ENCODE peak calls at places on chromosomes 16 and 17, in five cellular contexts. E is CD4-positive, alpha-beta T cell; Q is HFF-Myc; D is Calu3; A is mesothelial cell of epicardium. F is an unnamed sample.

GRCh38 chr16:86921289-86921688 is 342.9 kb downstream of the FOXL1 start:
- DNase-seq in D (no peak), A (no peak), E (no peak), Q (no peak), F (no peak)

GRCh38 chr17:28033972-28034714 is 8.3 kb upstream of the NLK start:
- DNase-seq in D (no peak), Q (peak), A (no peak), E (no peak), F (no peak)

GRCh38 chr17:32591428-32591827 is 104.6 kb downstream of the CDK5R1 start:
- DNase-seq in A (no peak), Q (no peak), E (no peak), D (no peak), F (no peak)

GRCh38 chr16:84496991-84497390 is 7.5 kb downstream of the MEAK7 start:
- DNase-seq in A (no peak), E (no peak), Q (no peak), D (no peak), F (no peak)

GRCh38 chr16:80273635-80274538 is 266.9 kb upstream of the DYNLRB2 start:
- DNase-seq in D (no peak), A (no peak), E (no peak), Q (no peak), F (no peak)

GRCh38 chr17:36777118-36777517 is 160.2 kb upstream of the LHX1 start:
- DNase-seq in E (no peak), A (no peak), Q (peak), D (no peak), F (no peak)

GRCh38 chr17:66915204-66915611 is 49.3 kb upstream of the CACNG4 start:
- DNase-seq in Q (no peak), E (no peak), A (no peak), D (peak), F (no peak)

GRCh38 chr16:50699345-50700159 is 6.1 kb downstream of the NOD2 start:
- DNase-seq in A (no peak), D (peak), E (no peak), Q (no peak), F (no peak)

GRCh38 chr16:10121496-10121895 is 60.7 kb downstream of the GRIN2A start:
- DNase-seq in Q (no peak), A (no peak), E (no peak), D (peak), F (no peak)

GRCh38 chr16:53864819-53865491 is 161.0 kb downstream of the FTO start:
- DNase-seq in Q (no peak), E (no peak), D (peak), A (no peak), F (no peak)

GRCh38 chr17:55734128-55734781 is 11.6 kb upstream of the TMEM100 start:
- DNase-seq in D (no peak), E (no peak), Q (no peak), A (no peak), F (no peak)

GRCh38 chr16:1612320-1613111 is at the start of gene CRAMP1:
- DNase-seq in A (no peak), E (no peak), Q (no peak), D (peak), F (no peak)

GRCh38 chr16:87648236-87648635 is 45.9 kb downstream of the JPH3 start:
- DNase-seq in D (no peak), Q (no peak), E (no peak), A (no peak), F (no peak)

GRCh38 chr17:58525239-58525638 is 10.8 kb upstream of the MTMR4 start:
- DNase-seq in A (no peak), Q (no peak), D (no peak), E (no peak), F (no peak)

GRCh38 chr17:76076765-76077581 is 2.0 kb upstream of the ZACN start:
- DNase-seq in A (no peak), E (peak), D (no peak), Q (no peak), F (no peak)

GRCh38 chr16:72434159-72434558 is 262.2 kb upstream of the PMFBP1 start:
- DNase-seq in A (no peak), E (no peak), Q (peak), D (no peak), F (no peak)

GRCh38 chr16:75644240-75645012 is 3.0 kb downstream of the KARS1 start:
- DNase-seq in E (no peak), D (no peak), Q (no peak), A (no peak), F (no peak)

GRCh38 chr17:21397341-21398050 is 21.3 kb downstream of the KCNJ12 start:
- DNase-seq in Q (no peak), D (no peak), A (no peak), E (no peak), F (no peak)

GRCh38 chr16:85398688-85399582 is 214.2 kb upstream of the GSE1 start:
- DNase-seq in Q (no peak), D (no peak), A (peak), E (no peak), F (no peak)

GRCh38 chr16:20866161-20866772 is 33.9 kb downstream of the DCUN1D3 start:
- DNase-seq in A (no peak), D (peak), E (no peak), Q (peak), F (no peak)

GRCh38 chr17:64426584-64426983 is 22.3 kb upstream of the MILR1 start:
- DNase-seq in E (no peak), Q (no peak), D (no peak), A (no peak), F (no peak)

GRCh38 chr17:951388-952132 is 28.0 kb downstream of the NXN start:
- DNase-seq in Q (no peak), D (peak), E (no peak), A (no peak), F (peak)

GRCh38 chr16:54928421-54929089 is 2.1 kb upstream of the IRX5 start:
- DNase-seq in A (peak), D (peak), Q (no peak), E (no peak), F (peak)

GRCh38 chr17:59762022-59762825 is 54.8 kb downstream of the VMP1 start:
- DNase-seq in A (no peak), Q (no peak), D (no peak), E (no peak), F (no peak)

GRCh38 chr17:50914510-50914849 is 48.3 kb upstream of the TOB1 start:
- DNase-seq in A (no peak), Q (no peak), E (no peak), D (no peak), F (no peak)

GRCh38 chr16:79665970-79666369 is 65.4 kb upstream of the MAF start:
- DNase-seq in Q (no peak), E (no peak), A (no peak), D (no peak), F (no peak)

GRCh38 chr17:2706911-2707510 is 4.6 kb downstream of the CLUH start:
- DNase-seq in E (no peak), D (no peak), Q (no peak), A (no peak), F (no peak)

GRCh38 chr16:68344252-68344651 is 33.4 kb downstream of the PRMT7 start:
- DNase-seq in E (no peak), Q (no peak), D (no peak), A (no peak), F (no peak)

GRCh38 chr17:74888440-74888839 is 5.0 kb downstream of the FADS6 start:
- DNase-seq in A (no peak), D (no peak), E (no peak), Q (no peak), F (no peak)

GRCh38 chr17:36665417-36665816 is 64.0 kb downstream of the MRM1 start:
- DNase-seq in A (no peak), D (peak), E (no peak), Q (no peak), F (no peak)

GRCh38 chr17:82851381-82851780 is 11.6 kb upstream of the ZNF750 start:
- DNase-seq in D (no peak), E (no peak), A (no peak), Q (no peak), F (no peak)

GRCh38 chr17:37791985-37792384 is 47.1 kb upstream of the HNF1B start:
- DNase-seq in E (no peak), D (no peak), A (no peak), Q (no peak), F (no peak)

GRCh38 chr17:83091257-83092141 is 12.1 kb downstream of the METRNL start:
- DNase-seq in D (peak), Q (no peak), E (no peak), A (no peak), F (no peak)

GRCh38 chr16:85248857-85249256 is 136.6 kb upstream of the CIBAR2 start:
- DNase-seq in A (no peak), D (no peak), Q (no peak), E (no peak), F (no peak)

GRCh38 chr17:77115510-77115909 is 25.3 kb upstream of the SEC14L1 start:
- DNase-seq in E (no peak), A (no peak), D (no peak), Q (no peak), F (no peak)

GRCh38 chr17:77117415-77117814 is 23.4 kb upstream of the SEC14L1 start:
- DNase-seq in E (no peak), A (no peak), Q (no peak), D (no peak), F (no peak)

GRCh38 chr17:77115947-77116346 is 24.8 kb upstream of the SEC14L1 start:
- DNase-seq in D (no peak), E (no peak), A (no peak), Q (no peak), F (no peak)

GRCh38 chr17:77118251-77118928 is 22.4 kb upstream of the SEC14L1 start:
- DNase-seq in A (no peak), D (no peak), E (no peak), Q (no peak), F (no peak)

DNA sequence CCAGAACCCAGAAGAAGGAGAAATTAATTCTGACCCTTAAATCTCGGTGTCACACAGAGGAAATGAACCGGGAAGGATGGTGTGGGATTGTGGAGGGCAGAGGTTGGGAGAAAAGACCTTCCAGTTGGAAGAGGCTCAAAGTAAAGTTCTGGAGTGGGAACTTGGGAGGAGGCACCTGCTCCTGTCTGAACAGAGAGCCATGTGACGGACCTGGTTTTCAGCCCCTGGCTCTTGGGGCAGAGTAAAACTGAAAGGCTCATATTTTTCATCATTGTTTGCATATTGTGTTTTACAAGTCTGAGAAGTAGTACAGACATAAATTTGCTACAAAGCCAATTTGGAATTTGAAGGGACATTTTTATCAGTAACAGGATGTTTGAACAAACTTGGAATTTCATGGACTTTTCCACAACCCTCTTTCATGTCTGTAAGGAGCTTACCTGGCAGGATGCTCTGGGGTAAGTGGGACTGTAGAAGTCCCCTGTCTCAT is 24.4 kb upstream of the SEC14L1 start:
- DNase-seq in A (no peak), D (no peak), Q (no peak), E (no peak), F (no peak)
- TF ChIP-seq CTCF in A (no peak), D (no peak), Q (no peak), E (no peak), F (no peak)

GRCh38 chr17:44793885-44794698 is 35.3 kb downstream of the ADAM11 start:
- DNase-seq in A (no peak), D (no peak), E (no peak), Q (no peak), F (no peak)
- TF ChIP-seq CTCF in A (no peak), D (no peak), E (no peak), Q (no peak), F (no peak)

DNA sequence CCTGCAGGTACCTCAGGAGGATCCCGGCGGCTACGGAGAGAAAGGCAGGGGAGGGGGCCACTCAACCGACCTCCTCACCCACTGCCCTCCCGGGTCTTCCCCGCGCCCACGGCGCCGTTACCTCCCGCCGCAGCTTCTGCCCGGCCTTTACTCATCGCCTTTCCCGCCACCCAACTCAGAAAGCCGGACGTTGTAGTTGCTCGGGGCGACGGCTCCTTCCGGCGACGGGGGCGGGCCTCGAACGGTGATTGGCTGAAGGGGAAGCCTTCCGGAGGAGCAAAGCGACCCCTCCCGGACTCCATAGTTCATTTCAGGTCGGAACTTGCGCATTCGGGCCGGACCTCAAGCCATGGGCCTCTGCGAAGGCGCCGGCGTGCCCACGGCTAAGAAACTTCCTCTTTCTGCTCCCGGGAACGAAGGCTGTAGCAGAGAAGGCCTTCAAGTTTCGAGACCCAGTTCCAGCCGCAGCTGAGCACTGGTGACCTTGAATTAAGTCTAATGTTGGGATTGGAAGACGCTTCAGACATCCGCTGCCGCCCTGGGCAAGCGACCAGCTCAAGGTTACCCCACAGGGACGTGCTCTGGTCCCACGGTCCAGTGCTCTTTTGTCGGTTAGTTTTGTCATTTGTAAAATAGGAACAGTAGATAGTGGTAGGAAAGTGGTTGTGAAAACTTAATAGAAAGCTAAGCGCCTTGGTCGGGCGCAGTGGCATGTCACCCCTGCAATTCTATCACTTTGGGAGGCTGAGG is at the start of gene PSMC3IP:
- DNase-seq in D (peak), Q (peak), A (peak), E (peak), F (peak)
- TF ChIP-seq CTCF in D (peak), Q (peak), A (no peak), E (peak), F (no peak)

GRCh38 chr17:41008811-41009210 is at the start of gene KRTAP3-1:
- DNase-seq in Q (no peak), A (no peak), E (no peak), D (no peak), F (no peak)
- TF ChIP-seq CTCF in Q (no peak), A (no peak), E (no peak), D (no peak), F (no peak)